ENCODE peak calls at places on chromosomes 16 and 17, in six cellular contexts. One of them, this sample, is unnamed.

GRCh38 chr17:2057714-2058520 is 3.0 kb downstream of the HIC1 start:
- DNase-seq in GM23248: no peak
- DNase-seq in OCI-LY7: no peak
- DNase-seq in DND-41: no peak
- DNase-seq in BE2C: no peak
- DNase-seq in left ventricle myocardium inferior: no peak
- DNase-seq in this sample: no peak

GRCh38 chr17:75404739-75405364 is 626 bp downstream of the GRB2 start:
- DNase-seq in GM23248: peak; percentile 77
- DNase-seq in OCI-LY7: peak; percentile 78
- DNase-seq in DND-41: peak; percentile 66
- DNase-seq in BE2C: peak; percentile 53
- DNase-seq in left ventricle myocardium inferior: peak; percentile 31
- DNase-seq in this sample: no peak

GRCh38 chr17:34826332-34826731 is 134.9 kb downstream of the CCT6B start:
- DNase-seq in GM23248: peak; percentile 41
- DNase-seq in OCI-LY7: no peak
- DNase-seq in DND-41: no peak
- DNase-seq in BE2C: peak; percentile 62
- DNase-seq in left ventricle myocardium inferior: no peak
- DNase-seq in this sample: no peak

GRCh38 chr17:70629902-70630301 is 460.6 kb downstream of the KCNJ2 start:
- DNase-seq in GM23248: peak; percentile 38
- DNase-seq in OCI-LY7: peak; percentile 7
- DNase-seq in DND-41: no peak
- DNase-seq in BE2C: peak; percentile 18
- DNase-seq in left ventricle myocardium inferior: no peak
- DNase-seq in this sample: no peak

GRCh38 chr17:79922798-79923197 is 83.6 kb upstream of the CBX4 start:
- DNase-seq in GM23248: no peak
- DNase-seq in OCI-LY7: no peak
- DNase-seq in DND-41: no peak
- DNase-seq in BE2C: no peak
- DNase-seq in left ventricle myocardium inferior: no peak
- DNase-seq in this sample: no peak

GRCh38 chr17:81020767-81021497 is 14.0 kb upstream of the BAIAP2 start:
- DNase-seq in GM23248: peak; percentile 91
- DNase-seq in OCI-LY7: no peak
- DNase-seq in DND-41: no peak
- DNase-seq in BE2C: peak; percentile 18
- DNase-seq in left ventricle myocardium inferior: peak; percentile 74
- DNase-seq in this sample: no peak

GRCh38 chr16:74667215-74667765 is 613 bp upstream of the RFWD3 start:
- DNase-seq in GM23248: peak; percentile 57
- DNase-seq in OCI-LY7: peak; percentile 21
- DNase-seq in DND-41: peak; percentile 79
- DNase-seq in BE2C: peak; percentile 17
- DNase-seq in left ventricle myocardium inferior: peak; percentile 24
- DNase-seq in this sample: no peak

GRCh38 chr17:57985675-57985974 is 2.4 kb downstream of the VEZF1 start:
- DNase-seq in GM23248: peak; percentile 83
- DNase-seq in OCI-LY7: no peak
- DNase-seq in DND-41: no peak
- DNase-seq in BE2C: no peak
- DNase-seq in left ventricle myocardium inferior: no peak
- DNase-seq in this sample: no peak

GRCh38 chr16:88455610-88456355 is 2.7 kb downstream of the ZFPM1 start:
- DNase-seq in GM23248: peak; percentile 36
- DNase-seq in OCI-LY7: peak; percentile 74
- DNase-seq in DND-41: peak; percentile 75
- DNase-seq in BE2C: no peak
- DNase-seq in left ventricle myocardium inferior: no peak
- DNase-seq in this sample: no peak

GRCh38 chr17:64056269-64057005 is 36.0 kb upstream of the ICAM2 start:
- DNase-seq in GM23248: no peak
- DNase-seq in OCI-LY7: peak; percentile 25
- DNase-seq in DND-41: no peak
- DNase-seq in BE2C: no peak
- DNase-seq in left ventricle myocardium inferior: no peak
- DNase-seq in this sample: no peak

GRCh38 chr17:67246648-67247415 is 1.8 kb upstream of the HELZ start:
- DNase-seq in GM23248: peak; percentile 36
- DNase-seq in OCI-LY7: no peak
- DNase-seq in DND-41: no peak
- DNase-seq in BE2C: no peak
- DNase-seq in left ventricle myocardium inferior: no peak
- DNase-seq in this sample: peak; percentile 69

GRCh38 chr16:60087530-60087929 is 1353.4 kb upstream of the GOT2 start:
- DNase-seq in GM23248: no peak
- DNase-seq in OCI-LY7: no peak
- DNase-seq in DND-41: no peak
- DNase-seq in BE2C: no peak
- DNase-seq in left ventricle myocardium inferior: no peak
- DNase-seq in this sample: no peak

GRCh38 chr16:89639385-89639784 is 18.1 kb downstream of the CHMP1A start:
- DNase-seq in GM23248: no peak
- DNase-seq in OCI-LY7: no peak
- DNase-seq in DND-41: no peak
- DNase-seq in BE2C: no peak
- DNase-seq in left ventricle myocardium inferior: no peak
- DNase-seq in this sample: no peak

GRCh38 chr17:50412188-50412732 is 13.8 kb upstream of the ACSF2 start:
- DNase-seq in GM23248: no peak
- DNase-seq in OCI-LY7: no peak
- DNase-seq in DND-41: no peak
- DNase-seq in BE2C: no peak
- DNase-seq in left ventricle myocardium inferior: no peak
- DNase-seq in this sample: no peak

GRCh38 chr16:81612351-81613170 is 166.5 kb upstream of the PLCG2 start:
- DNase-seq in GM23248: peak; percentile 56
- DNase-seq in OCI-LY7: no peak
- DNase-seq in DND-41: no peak
- DNase-seq in BE2C: no peak
- DNase-seq in left ventricle myocardium inferior: peak; percentile 48
- DNase-seq in this sample: no peak

GRCh38 chr16:89711601-89712475 is 8.9 kb downstream of the VPS9D1 start:
- DNase-seq in GM23248: peak; percentile 84
- DNase-seq in OCI-LY7: peak; percentile 87
- DNase-seq in DND-41: peak; percentile 81
- DNase-seq in BE2C: peak; percentile 88
- DNase-seq in left ventricle myocardium inferior: no peak
- DNase-seq in this sample: no peak

GRCh38 chr16:15559176-15559575 is 83.8 kb downstream of the MARF1 start:
- DNase-seq in GM23248: no peak
- DNase-seq in OCI-LY7: no peak
- DNase-seq in DND-41: no peak
- DNase-seq in BE2C: no peak
- DNase-seq in left ventricle myocardium inferior: no peak
- DNase-seq in this sample: no peak

GRCh38 chr17:78415821-78416301 is 37.4 kb downstream of the PGS1 start:
- DNase-seq in GM23248: no peak
- DNase-seq in OCI-LY7: no peak
- DNase-seq in DND-41: no peak
- DNase-seq in BE2C: no peak
- DNase-seq in left ventricle myocardium inferior: no peak
- DNase-seq in this sample: no peak

GRCh38 chr17:55177159-55177913 is 87.4 kb upstream of the HLF start:
- DNase-seq in GM23248: peak; percentile 24
- DNase-seq in OCI-LY7: peak; percentile 59
- DNase-seq in DND-41: no peak
- DNase-seq in BE2C: no peak
- DNase-seq in left ventricle myocardium inferior: no peak
- DNase-seq in this sample: no peak

GRCh38 chr16:86587487-86587886 is 9.1 kb downstream of the FOXL1 start:
- DNase-seq in GM23248: no peak
- DNase-seq in OCI-LY7: no peak
- DNase-seq in DND-41: no peak
- DNase-seq in BE2C: no peak
- DNase-seq in left ventricle myocardium inferior: no peak
- DNase-seq in this sample: no peak

GRCh38 chr16:10080031-10080772 is 102.0 kb downstream of the GRIN2A start:
- DNase-seq in GM23248: peak; percentile 32
- DNase-seq in OCI-LY7: no peak
- DNase-seq in DND-41: no peak
- DNase-seq in BE2C: no peak
- DNase-seq in left ventricle myocardium inferior: peak; percentile 50
- DNase-seq in this sample: peak; percentile 58

GRCh38 chr17:42122371-42123303 is at the start of gene HSPB9:
- DNase-seq in GM23248: no peak
- DNase-seq in OCI-LY7: no peak
- DNase-seq in DND-41: no peak
- DNase-seq in BE2C: no peak
- DNase-seq in left ventricle myocardium inferior: peak; percentile 56
- DNase-seq in this sample: no peak

GRCh38 chr16:63737633-63738032 is 1384.2 kb downstream of the CDH11 start:
- DNase-seq in GM23248: no peak
- DNase-seq in OCI-LY7: no peak
- DNase-seq in DND-41: no peak
- DNase-seq in BE2C: no peak
- DNase-seq in left ventricle myocardium inferior: no peak
- DNase-seq in this sample: no peak

GRCh38 chr16:12628526-12628925 is 175.2 kb downstream of the CPPED1 start:
- DNase-seq in GM23248: no peak
- DNase-seq in OCI-LY7: no peak
- DNase-seq in DND-41: no peak
- DNase-seq in BE2C: no peak
- DNase-seq in left ventricle myocardium inferior: no peak
- DNase-seq in this sample: no peak

GRCh38 chr17:5418858-5419355 is 555 bp downstream of the NUP88 start:
- DNase-seq in GM23248: peak; percentile 69
- DNase-seq in OCI-LY7: peak; percentile 96
- DNase-seq in DND-41: peak; percentile 42
- DNase-seq in BE2C: peak; percentile 12
- DNase-seq in left ventricle myocardium inferior: no peak
- DNase-seq in this sample: peak; percentile 51

GRCh38 chr16:11143741-11144035 is 112.3 kb downstream of the SOCS1 start:
- DNase-seq in GM23248: no peak
- DNase-seq in OCI-LY7: no peak
- DNase-seq in DND-41: no peak
- DNase-seq in BE2C: no peak
- DNase-seq in left ventricle myocardium inferior: no peak
- DNase-seq in this sample: no peak

GRCh38 chr16:11147033-11147848 is 108.8 kb downstream of the SOCS1 start:
- DNase-seq in GM23248: no peak
- DNase-seq in OCI-LY7: no peak
- DNase-seq in DND-41: no peak
- DNase-seq in BE2C: no peak
- DNase-seq in left ventricle myocardium inferior: no peak
- DNase-seq in this sample: no peak

GRCh38 chr16:11145821-11146211 is 110.2 kb downstream of the SOCS1 start:
- DNase-seq in GM23248: no peak
- DNase-seq in OCI-LY7: no peak
- DNase-seq in DND-41: no peak
- DNase-seq in BE2C: no peak
- DNase-seq in left ventricle myocardium inferior: no peak
- DNase-seq in this sample: no peak

GRCh38 chr16:11144122-11144521 is 111.9 kb downstream of the SOCS1 start:
- DNase-seq in GM23248: no peak
- DNase-seq in OCI-LY7: no peak
- DNase-seq in DND-41: no peak
- DNase-seq in BE2C: no peak
- DNase-seq in left ventricle myocardium inferior: no peak
- DNase-seq in this sample: no peak

GRCh38 chr16:11145173-11145820 is 110.7 kb downstream of the SOCS1 start:
- DNase-seq in GM23248: peak; percentile 89
- DNase-seq in OCI-LY7: no peak
- DNase-seq in DND-41: no peak
- DNase-seq in BE2C: no peak
- DNase-seq in left ventricle myocardium inferior: peak; percentile 53
- DNase-seq in this sample: no peak
- H3K4me3 ChIP-seq in GM23248: no peak overlapping the region
- H3K4me3 ChIP-seq in OCI-LY7: no peak overlapping the region
- H3K4me3 ChIP-seq in DND-41: no peak overlapping the region
- H3K4me3 ChIP-seq in BE2C: no peak overlapping the region
- H3K4me3 ChIP-seq in left ventricle myocardium inferior: no peak overlapping the region
- H3K4me3 ChIP-seq in this sample: no peak overlapping the region

GRCh38 chr16:20673882-20674683 is 23.4 kb downstream of the ACSM1 start:
- DNase-seq in GM23248: no peak
- DNase-seq in OCI-LY7: no peak
- DNase-seq in DND-41: no peak
- DNase-seq in BE2C: no peak
- DNase-seq in left ventricle myocardium inferior: no peak
- DNase-seq in this sample: no peak

GRCh38 chr16:20675488-20676267 is 21.8 kb downstream of the ACSM1 start:
- DNase-seq in GM23248: peak; percentile 10
- DNase-seq in OCI-LY7: no peak
- DNase-seq in DND-41: peak; percentile 22
- DNase-seq in BE2C: no peak
- DNase-seq in left ventricle myocardium inferior: no peak
- DNase-seq in this sample: peak; percentile 59

GRCh38 chr16:20676268-20676828 is 21.1 kb downstream of the ACSM1 start:
- DNase-seq in GM23248: no peak
- DNase-seq in OCI-LY7: no peak
- DNase-seq in DND-41: no peak
- DNase-seq in BE2C: no peak
- DNase-seq in left ventricle myocardium inferior: no peak
- DNase-seq in this sample: no peak

GRCh38 chr16:20676867-20677266 is 20.6 kb downstream of the ACSM1 start:
- DNase-seq in GM23248: no peak
- DNase-seq in OCI-LY7: no peak
- DNase-seq in DND-41: no peak
- DNase-seq in BE2C: no peak
- DNase-seq in left ventricle myocardium inferior: no peak
- DNase-seq in this sample: no peak

GRCh38 chr16:20674684-20675487 is 22.6 kb downstream of the ACSM1 start:
- DNase-seq in GM23248: no peak
- DNase-seq in OCI-LY7: no peak
- DNase-seq in DND-41: no peak
- DNase-seq in BE2C: no peak
- DNase-seq in left ventricle myocardium inferior: no peak
- DNase-seq in this sample: no peak
- H3K4me3 ChIP-seq in GM23248: no peak overlapping the region
- H3K4me3 ChIP-seq in OCI-LY7: no peak overlapping the region
- H3K4me3 ChIP-seq in DND-41: no peak overlapping the region
- H3K4me3 ChIP-seq in BE2C: no peak overlapping the region
- H3K4me3 ChIP-seq in left ventricle myocardium inferior: peak overlapping the region; percentile 63
- H3K4me3 ChIP-seq in this sample: peak overlapping the region; percentile 11

GRCh38 chr16:22813946-22814325 is at the start of gene HS3ST2:
- DNase-seq in GM23248: peak; percentile 59
- DNase-seq in OCI-LY7: no peak
- DNase-seq in DND-41: no peak
- DNase-seq in BE2C: peak; percentile 89
- DNase-seq in left ventricle myocardium inferior: peak; percentile 35
- DNase-seq in this sample: no peak
- H3K4me3 ChIP-seq in GM23248: peak within 1 kb of the TSS; percentile 44
- H3K4me3 ChIP-seq in OCI-LY7: no peak within 1 kb of the TSS
- H3K4me3 ChIP-seq in DND-41: no peak within 1 kb of the TSS
- H3K4me3 ChIP-seq in BE2C: peak within 1 kb of the TSS; percentile 86
- H3K4me3 ChIP-seq in left ventricle myocardium inferior: peak within 1 kb of the TSS; percentile 61
- H3K4me3 ChIP-seq in this sample: no peak within 1 kb of the TSS

DNA sequence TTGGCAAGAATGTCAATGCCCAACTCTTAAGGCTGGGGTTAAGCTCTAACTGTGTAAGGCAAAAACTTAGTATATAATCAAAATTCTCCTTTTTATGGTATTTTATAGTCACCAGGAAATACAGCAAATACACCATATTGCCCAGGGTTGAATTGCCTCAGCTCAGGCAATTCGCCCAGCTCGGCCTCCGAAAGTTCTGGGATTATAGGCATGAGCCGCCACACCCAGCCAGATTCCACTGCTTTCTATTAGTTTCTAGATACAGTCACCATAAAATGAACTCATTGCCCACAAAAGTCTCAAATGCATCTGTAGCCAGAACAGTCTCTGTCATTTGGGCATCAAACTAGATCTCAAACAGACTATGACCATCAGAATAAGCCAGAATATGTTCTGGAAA is 238.7 kb upstream of the TOX3 start:
- DNase-seq in GM23248: no peak
- DNase-seq in OCI-LY7: no peak
- DNase-seq in DND-41: no peak
- DNase-seq in BE2C: no peak
- DNase-seq in left ventricle myocardium inferior: no peak
- DNase-seq in this sample: no peak
- H3K4me3 ChIP-seq in GM23248: no peak overlapping the region
- H3K4me3 ChIP-seq in OCI-LY7: no peak overlapping the region
- H3K4me3 ChIP-seq in DND-41: no peak overlapping the region
- H3K4me3 ChIP-seq in BE2C: no peak overlapping the region
- H3K4me3 ChIP-seq in left ventricle myocardium inferior: no peak overlapping the region
- H3K4me3 ChIP-seq in this sample: no peak overlapping the region